ENCODE peak calls at places on chromosomes 2 and 18, in six cellular contexts. A is HT-29; F is foreskin fibroblast; Z is posterior cingulate gyrus; T is stimulated activated CD4-positive, alpha-beta T cell treated with anti-CD3 and anti-CD28 coated beads, TNF-alpha, amount 100 ng/mL, for 4 hours; M is stimulated activated CD8-positive, alpha-beta memory T cell treated with anti-CD3 and anti-CD28 coated beads, Interleukin-7, amount 100 ng/mL, for 24 hours. U is an unnamed sample.

GRCh38 chr18:449374-449773 is 51.1 kb downstream of the COLEC12 start:
- DNase-seq in F (no peak), Z (no peak), M (no peak), A (peak), T (no peak), U (no peak)

GRCh38 chr2:10283106-10284062 is 19.3 kb upstream of the HPCAL1 start:
- DNase-seq in Z (no peak), F (peak), M (no peak), T (no peak), A (peak), U (peak)

GRCh38 chr18:79853303-79853992 is 55.7 kb downstream of the KCNG2 start:
- DNase-seq in M (no peak), Z (no peak), F (no peak), T (no peak), A (no peak), U (peak)

GRCh38 chr2:174788291-174788929 is 24.1 kb upstream of the CHRNA1 start:
- DNase-seq in A (peak), F (peak), M (no peak), T (no peak), Z (no peak), U (peak)

GRCh38 chr2:170816499-170817246 is at the start of gene GAD1:
- DNase-seq in M (peak), F (peak), Z (no peak), A (peak), T (peak), U (peak)

GRCh38 chr2:9630750-9631483 is at the start of gene YWHAQ:
- DNase-seq in F (peak), A (peak), Z (peak), T (peak), M (peak), U (peak)

GRCh38 chr18:29251681-29252080 is 1074.8 kb upstream of the CDH2 start:
- DNase-seq in F (no peak), M (no peak), A (no peak), T (no peak), Z (no peak), U (no peak)

GRCh38 chr2:74525717-74526648 is at the start of gene DQX1:
- DNase-seq in F (peak), M (no peak), T (no peak), Z (no peak), A (peak), U (no peak)

GRCh38 chr2:126669772-126670171 is 13.8 kb downstream of the GYPC start:
- DNase-seq in Z (no peak), F (no peak), M (no peak), A (no peak), T (no peak), U (no peak)

GRCh38 chr2:38554973-38555595 is 47.6 kb downstream of the HNRNPLL start:
- DNase-seq in A (peak), F (peak), T (no peak), M (no peak), Z (no peak), U (peak)

GRCh38 chr2:61470122-61470951 is 550 bp downstream of the USP34 start:
- DNase-seq in T (peak), M (peak), Z (peak), A (peak), F (peak), U (peak)

GRCh38 chr2:205352593-205352992 is 329.7 kb upstream of the NRP2 start:
- DNase-seq in Z (no peak), A (no peak), T (no peak), F (peak), M (no peak), U (peak)

GRCh38 chr2:204576580-204576979 is 31.3 kb downstream of the PARD3B start:
- DNase-seq in M (no peak), F (peak), Z (no peak), A (no peak), T (no peak), U (no peak)

GRCh38 chr2:241762321-241762932 is 14.2 kb upstream of the GAL3ST2 start:
- DNase-seq in T (no peak), M (no peak), F (no peak), A (no peak), Z (no peak), U (no peak)

GRCh38 chr2:180728928-180729559 is 251.4 kb upstream of the UBE2E3 start:
- DNase-seq in M (no peak), T (no peak), Z (no peak), A (no peak), F (peak), U (peak)

GRCh38 chr2:86518498-86518897 is 44.7 kb downstream of the CHMP3 start:
- DNase-seq in T (no peak), F (peak), M (no peak), Z (peak), A (peak), U (no peak)

GRCh38 chr2:69946351-69947077 is 14.9 kb downstream of the ASPRV1 start:
- DNase-seq in Z (no peak), A (peak), T (peak), M (peak), F (peak), U (peak)

GRCh38 chr2:11377915-11378649 is 33.6 kb upstream of the ROCK2 start:
- DNase-seq in A (no peak), M (no peak), F (no peak), Z (no peak), T (no peak), U (no peak)

GRCh38 chr2:120769787-120770120 is 34.1 kb downstream of the GLI2 start:
- DNase-seq in Z (no peak), T (no peak), M (no peak), A (no peak), F (no peak), U (no peak)

GRCh38 chr2:141027221-141027620 is 1103.6 kb downstream of the LRP1B start:
- DNase-seq in A (no peak), M (no peak), T (no peak), F (peak), Z (no peak), U (no peak)

GRCh38 chr2:57907411-57907810 is 139.2 kb upstream of the VRK2 start:
- DNase-seq in M (no peak), F (no peak), T (no peak), A (no peak), Z (no peak), U (no peak)

GRCh38 chr2:152376385-152376784 is 41.4 kb downstream of the FMNL2 start:
- DNase-seq in M (no peak), A (no peak), Z (no peak), T (no peak), F (no peak), U (no peak)

GRCh38 chr18:29892960-29893558 is 1149.5 kb downstream of the DSC3 start:
- DNase-seq in A (peak), Z (no peak), F (no peak), T (no peak), M (no peak), U (no peak)